ENCODE peak calls at places on chromosomes 1 and 21, in nine cellular contexts. P is T-helper 2 cell; J is stimulated activated naive CD4-positive, alpha-beta T cell; U is NCI-H1105; E is HAP-1; D is H4; K is suprapubic skin; N is HFFc6; O is CD8-positive, alpha-beta T cell. Y is an unnamed sample.

GRCh38 chr21:33395866-33396265 is 7.3 kb upstream of the IFNGR2 start:
- DNase-seq in P (no peak), J (no peak), U (no peak), E (no peak), D (peak), K (no peak), N (no peak), O (no peak), Y (no peak)

GRCh38 chr1:40676516-40676915 is 11.0 kb upstream of the RIMS3 start:
- DNase-seq in P (no peak), J (no peak), U (no peak), E (no peak), D (no peak), K (no peak), N (no peak), O (no peak), Y (no peak)

GRCh38 chr1:76125441-76126215 is 51.1 kb downstream of the ST6GALNAC3 start:
- DNase-seq in P (no peak), J (no peak), U (no peak), E (no peak), D (no peak), K (no peak), N (no peak), O (no peak), Y (no peak)

GRCh38 chr1:244968431-244968830 is 104.1 kb upstream of the HNRNPU start:
- DNase-seq in P (no peak), J (no peak), U (no peak), E (no peak), D (no peak), K (no peak), N (no peak), O (no peak), Y (no peak)

GRCh38 chr1:85244271-85245053 is 15.0 kb downstream of the C1orf52 start:
- DNase-seq in P (no peak), J (no peak), U (no peak), E (peak), D (no peak), K (no peak), N (peak), O (no peak), Y (no peak)

GRCh38 chr1:246798606-246799496 is 74.6 kb downstream of the SCCPDH start:
- DNase-seq in P (no peak), J (no peak), U (no peak), E (peak), D (no peak), K (peak), N (no peak), O (no peak), Y (no peak)

GRCh38 chr1:40385437-40386310 is 12.1 kb downstream of the SMAP2 start:
- DNase-seq in P (peak), J (peak), U (no peak), E (no peak), D (no peak), K (no peak), N (no peak), O (peak), Y (no peak)

GRCh38 chr1:44698138-44698537 is 23.6 kb downstream of the ARMH1 start:
- DNase-seq in P (no peak), J (no peak), U (no peak), E (no peak), D (no peak), K (no peak), N (no peak), O (no peak), Y (no peak)

GRCh38 chr1:150954708-150955107 is 19.9 kb downstream of the CERS2 start:
- DNase-seq in P (no peak), J (no peak), U (no peak), E (no peak), D (no peak), K (no peak), N (no peak), O (no peak), Y (no peak)

GRCh38 chr1:109838838-109839240 is 71.8 kb upstream of the CSF1 start:
- DNase-seq in P (no peak), J (no peak), U (no peak), E (peak), D (peak), K (no peak), N (peak), O (no peak), Y (no peak)

GRCh38 chr1:32500387-32501209 is 35.7 kb downstream of the ZBTB8B start:
- DNase-seq in P (no peak), J (no peak), U (peak), E (peak), D (peak), K (peak), N (peak), O (peak), Y (no peak)

GRCh38 chr1:155466617-155466972 is 96.0 kb downstream of the ASH1L start:
- DNase-seq in P (no peak), J (no peak), U (no peak), E (no peak), D (no peak), K (no peak), N (no peak), O (no peak), Y (no peak)

GRCh38 chr1:25502957-25503356 is 40.4 kb upstream of the LDLRAP1 start:
- DNase-seq in P (no peak), J (no peak), U (no peak), E (no peak), D (no peak), K (no peak), N (peak), O (no peak), Y (no peak)

GRCh38 chr1:243705585-243705984 is 144.5 kb downstream of the AKT3 start:
- DNase-seq in P (no peak), J (no peak), U (no peak), E (no peak), D (no peak), K (no peak), N (no peak), O (no peak), Y (no peak)

GRCh38 chr21:25635310-25635709 is 3.7 kb upstream of the JAM2 start:
- DNase-seq in P (no peak), J (no peak), U (no peak), E (no peak), D (peak), K (no peak), N (no peak), O (no peak), Y (no peak)

GRCh38 chr21:45478115-45478801 is 64.0 kb downstream of the SLC19A1 start:
- DNase-seq in P (peak), J (peak), U (peak), E (peak), D (peak), K (no peak), N (peak), O (peak), Y (peak)

GRCh38 chr1:96372881-96373280 is 348.7 kb upstream of the PTBP2 start:
- DNase-seq in P (no peak), J (no peak), U (no peak), E (no peak), D (no peak), K (no peak), N (no peak), O (no peak), Y (no peak)

Y was measured in T-helper 17 cell.